ENCODE peak calls at places on chromosome 4, in seven cellular contexts. U is osteocyte; R is SK-MEL-5; W is GM19239; B is stimulated activated CD8-positive, alpha-beta memory T cell treated with anti-CD3 and anti-CD28 coated beads, Interleukin-2, amount 100 ng/mL, for 1 hour; J is nephron progenitor cell; Q is myocyte. N is an unnamed sample.

GRCh38 chr4:84597450-84597849 is 14.5 kb downstream of the CDS1 start:
- DNase-seq in B (no peak), Q (no peak), W (no peak), R (no peak), J (no peak), U (no peak), N (no peak)

GRCh38 chr4:147425019-147425418 is 55.9 kb upstream of the EDNRA start:
- DNase-seq in Q (peak), U (no peak), R (no peak), W (no peak), J (no peak), B (no peak), N (no peak)

GRCh38 chr4:56330691-56331090 is 56.6 kb downstream of the AASDH start:
- DNase-seq in J (no peak), R (peak), B (no peak), U (no peak), Q (peak), W (no peak), N (no peak)

GRCh38 chr4:128394778-128395177 is 107.2 kb upstream of the PGRMC2 start:
- DNase-seq in B (no peak), W (no peak), J (no peak), U (no peak), R (no peak), Q (peak), N (no peak)

GRCh38 chr4:165201806-165202205 is 5.6 kb upstream of the KLHL2 start:
- DNase-seq in J (no peak), U (no peak), W (no peak), R (no peak), Q (no peak), B (no peak), N (no peak)

GRCh38 chr4:175540732-175541131 is 271.3 kb downstream of the GPM6A start:
- DNase-seq in B (no peak), W (no peak), Q (no peak), U (no peak), R (no peak), J (no peak), N (no peak)

GRCh38 chr4:109979932-109980717 is 67.4 kb downstream of the EGF start:
- DNase-seq in J (no peak), R (peak), U (no peak), Q (peak), W (no peak), B (no peak), N (no peak)

GRCh38 chr4:119118397-119118796 is 17.2 kb upstream of the MYOZ2 start:
- DNase-seq in J (no peak), U (no peak), W (no peak), Q (no peak), B (no peak), R (peak), N (no peak)

GRCh38 chr4:143185253-143186107 is 763 bp downstream of the USP38 start:
- DNase-seq in B (no peak), Q (no peak), J (no peak), R (no peak), U (peak), W (no peak), N (no peak)

GRCh38 chr4:60201052-60201673 is 999.0 kb upstream of the ADGRL3 start:
- DNase-seq in W (no peak), R (peak), B (no peak), Q (peak), J (peak), U (no peak), N (no peak)

GRCh38 chr4:3210467-3210866 is 38.5 kb upstream of the MSANTD1 start:
- DNase-seq in W (no peak), U (no peak), Q (no peak), B (no peak), J (no peak), R (no peak), N (no peak)

GRCh38 chr4:128915544-128915943 is 106.0 kb downstream of the JADE1 start:
- DNase-seq in U (no peak), R (no peak), B (no peak), Q (no peak), J (no peak), W (no peak), N (no peak)

GRCh38 chr4:118175506-118175905 is 141.2 kb downstream of the NDST3 start:
- DNase-seq in Q (no peak), J (no peak), U (no peak), B (no peak), W (no peak), R (peak), N (no peak)

GRCh38 chr4:153159728-153160221 is 44.5 kb upstream of the TRIM2 start:
- DNase-seq in J (no peak), B (no peak), U (no peak), W (no peak), Q (no peak), R (no peak), N (no peak)

GRCh38 chr4:173171098-173171497 is 2.5 kb downstream of the GALNT7 start:
- DNase-seq in Q (peak), W (no peak), J (no peak), B (no peak), R (peak), U (no peak), N (no peak)

GRCh38 chr4:85722806-85723205 is 247.9 kb downstream of the ARHGAP24 start:
- DNase-seq in Q (no peak), B (no peak), R (no peak), J (no peak), W (no peak), U (no peak), N (no peak)